ENCODE peak calls at places on chromosomes 7 and 10, in four cellular contexts. V is M059J; B is activated CD8-positive, alpha-beta memory T cell treated with anti-CD3 and anti-CD28 coated beads for 4 hours; T is ascending aorta. N is an unnamed sample.

GRCh38 chr7:116097365-116098009 is 66.9 kb upstream of the TFEC start:
- DNase-seq in V (peak), B (no peak), T (no peak), N (peak)

GRCh38 chr10:112226439-112227248 is 43.1 kb upstream of the GPAM start:
- DNase-seq in T (no peak), B (no peak), V (no peak), N (no peak)

GRCh38 chr7:11539853-11540252 is 292.1 kb downstream of the THSD7A start:
- DNase-seq in B (no peak), T (no peak), V (no peak), N (peak)

GRCh38 chr7:121516791-121517305 is 120.7 kb upstream of the FAM3C start:
- DNase-seq in B (no peak), V (no peak), T (no peak), N (no peak)

GRCh38 chr7:83603644-83604043 is 45.3 kb downstream of the SEMA3E start:
- DNase-seq in V (no peak), B (no peak), T (no peak), N (no peak)

GRCh38 chr10:101103430-101103829 is 27.7 kb upstream of the TLX1 start:
- DNase-seq in B (no peak), V (no peak), T (no peak), N (no peak)

GRCh38 chr7:139011373-139011772 is 24.5 kb downstream of the ZC3HAV1L start:
- DNase-seq in V (no peak), T (no peak), B (no peak), N (no peak)

GRCh38 chr10:67785098-67785497 is 52.9 kb downstream of the DNAJC12 start:
- DNase-seq in B (no peak), V (no peak), T (no peak), N (no peak)

GRCh38 chr10:49608925-49609282 is 1.2 kb upstream of the SLC18A3 start:
- DNase-seq in T (no peak), B (no peak), V (no peak), N (no peak)

N was measured in astrocyte.